ENCODE peak calls at places on chromosomes 4 and X, in ten cellular contexts. C, A, X, U, B, M, O, N, F and D are unnamed samples.

GRCh38 chr4:190017357-190018200 is 9.5 kb downstream of the FRG2 start:
- DNase-seq in X (peak), A (no peak), C (no peak), O (no peak), F (no peak), B (no peak), M (no peak), U (no peak), N (no peak), D (no peak)

GRCh38 chrX:13747836-13748235 is 13.3 kb downstream of the OFD1 start:
- DNase-seq in B (no peak), F (no peak), C (peak), U (peak), O (no peak), N (peak), M (peak), A (no peak), X (peak), D (peak)

GRCh38 chr4:128639586-128640270 is 169.8 kb upstream of the JADE1 start:
- DNase-seq in B (no peak), N (no peak), M (no peak), A (no peak), X (peak), F (no peak), O (no peak), C (no peak), U (no peak), D (peak)

GRCh38 chr4:78059524-78059889 is 2.4 kb downstream of the FRAS1 start:
- DNase-seq in C (no peak), M (peak), X (peak), N (peak), O (peak), F (no peak), A (no peak), B (peak), U (no peak), D (peak)

GRCh38 chrX:83845397-83845796 is 15.5 kb upstream of the CYLC1 start:
- DNase-seq in A (no peak), C (no peak), X (peak), M (peak), U (no peak), B (no peak), N (peak), O (no peak), F (no peak), D (peak)

GRCh38 chr4:8854866-8855265 is 16.8 kb downstream of the HMX1 start:
- DNase-seq in B (no peak), A (no peak), X (peak), C (no peak), F (no peak), O (no peak), M (peak), N (peak), U (no peak), D (no peak)

GRCh38 chrX:102651968-102652744 is 873 bp downstream of the GPRASP1 start:
- DNase-seq in O (no peak), N (no peak), B (peak), A (no peak), C (no peak), U (peak), M (peak), X (peak), F (peak), D (peak)

GRCh38 chr4:175882891-175883290 is 70.8 kb upstream of the GPM6A start:
- DNase-seq in B (no peak), U (no peak), N (no peak), A (no peak), M (no peak), C (no peak), O (no peak), F (no peak), X (no peak), D (peak)

GRCh38 chr4:121951570-121952110 is at the start of gene TRPC3:
- DNase-seq in A (peak), B (peak), O (peak), C (no peak), X (peak), U (peak), N (no peak), F (no peak), M (no peak), D (peak)

GRCh38 chrX:110167952-110168451 is 149.9 kb downstream of the AMMECR1 start:
- DNase-seq in B (no peak), A (peak), N (no peak), F (no peak), O (peak), M (no peak), C (no peak), X (peak), U (peak), D (no peak)

GRCh38 chr4:109179089-109179488 is 123.4 kb downstream of the COL25A1 start:
- DNase-seq in B (no peak), F (no peak), N (no peak), O (no peak), X (no peak), M (no peak), U (no peak), C (no peak), A (no peak), D (no peak)

GRCh38 chrX:140440891-140441290 is 64.0 kb downstream of the SOX3 start:
- DNase-seq in A (no peak), C (no peak), F (no peak), B (no peak), M (no peak), N (peak), O (no peak), U (no peak), X (no peak), D (peak)

GRCh38 chr4:5199912-5200311 is 148.6 kb downstream of the STK32B start:
- DNase-seq in M (no peak), O (no peak), F (no peak), U (no peak), X (no peak), C (no peak), A (no peak), B (no peak), N (no peak), D (no peak)

GRCh38 chr4:637536-637935 is 12.2 kb downstream of the PDE6B start:
- DNase-seq in U (no peak), O (no peak), B (no peak), F (no peak), X (no peak), A (no peak), C (no peak), M (no peak), N (no peak), D (no peak)